ENCODE peak calls at places on chromosome 1, in ten cellular contexts. S, C, R, G, V, E, H, B, L and Z are unnamed samples.

GRCh38 chr1:93811646-93812045 is 67.4 kb downstream of the DNTTIP2 start:
- DNase-seq in S (no peak), C (no peak), R (no peak), G (no peak), V (no peak), E (no peak), H (no peak), B (no peak), L (no peak), Z (peak)

GRCh38 chr1:109283748-109284600 is 1.0 kb upstream of the PSRC1 start:
- DNase-seq in S (no peak), C (no peak), R (no peak), G (no peak), V (no peak), E (no peak), H (no peak), B (no peak), L (no peak), Z (no peak)

GRCh38 chr1:36889846-36890245 is 144.5 kb downstream of the GRIK3 start:
- DNase-seq in S (no peak), C (no peak), R (no peak), G (no peak), V (no peak), E (no peak), H (no peak), B (no peak), L (no peak), Z (no peak)

GRCh38 chr1:77282187-77282865 is 507 bp downstream of the AK5 start:
- DNase-seq in S (peak), C (peak), R (no peak), G (peak), V (peak), E (peak), H (peak), B (peak), L (peak), Z (peak)

GRCh38 chr1:25006770-25007169 is 76.7 kb upstream of the RUNX3 start:
- DNase-seq in S (peak), C (no peak), R (no peak), G (no peak), V (no peak), E (no peak), H (no peak), B (peak), L (no peak), Z (peak)

GRCh38 chr1:175394739-175395138 is 202.2 kb upstream of the KIAA0040 start:
- DNase-seq in S (no peak), C (no peak), R (no peak), G (no peak), V (peak), E (no peak), H (no peak), B (no peak), L (no peak), Z (no peak)

GRCh38 chr1:220135755-220136154 is 41.8 kb downstream of the IARS2 start:
- DNase-seq in S (no peak), C (no peak), R (no peak), G (no peak), V (no peak), E (no peak), H (no peak), B (no peak), L (no peak), Z (no peak)

GRCh38 chr1:247089616-247090375 is 11.2 kb upstream of the ZNF670 start:
- DNase-seq in S (no peak), C (no peak), R (no peak), G (no peak), V (no peak), E (no peak), H (no peak), B (no peak), L (no peak), Z (no peak)

GRCh38 chr1:53734650-53735211 is 4.2 kb downstream of the GLIS1 start:
- DNase-seq in S (peak), C (no peak), R (no peak), G (no peak), V (no peak), E (peak), H (peak), B (no peak), L (no peak), Z (no peak)

GRCh38 chr1:234478481-234479309 is at the start of gene TARBP1:
- DNase-seq in S (peak), C (peak), R (peak), G (peak), V (peak), E (peak), H (peak), B (peak), L (peak), Z (peak)

GRCh38 chr1:92219028-92219427 is 1.3 kb downstream of the C1orf146 start:
- DNase-seq in S (no peak), C (no peak), R (no peak), G (no peak), V (no peak), E (no peak), H (no peak), B (no peak), L (no peak), Z (no peak)

GRCh38 chr1:89907669-89908293 is 86.9 kb downstream of the LRRC8D start:
- DNase-seq in S (peak), C (no peak), R (no peak), G (no peak), V (no peak), E (peak), H (peak), B (no peak), L (no peak), Z (peak)

GRCh38 chr1:66439028-66439427 is 94.9 kb upstream of the SGIP1 start:
- DNase-seq in S (peak), C (no peak), R (no peak), G (no peak), V (no peak), E (no peak), H (no peak), B (no peak), L (no peak), Z (peak)